ENCODE peak calls at places on chromosome 16, in four cellular contexts. J, V, W and E are unnamed samples.

GRCh38 chr16:72050769-72051464 is 3.4 kb upstream of the HP start:
- DNase-seq in W (no peak), V (no peak), J (no peak), E (no peak)

GRCh38 chr16:82037251-82037650 is 2.2 kb downstream of the HSD17B2 start:
- DNase-seq in W (no peak), V (no peak), J (no peak), E (no peak)

GRCh38 chr16:67562526-67562917 is at the start of gene CTCF:
- DNase-seq in W (peak; percentile 88), J (no peak), V (peak; percentile 84), E (peak; percentile 96)

GRCh38 chr16:8851761-8852403 is 16.9 kb downstream of the CARHSP1 start:
- DNase-seq in W (no peak), V (no peak), J (no peak), E (no peak)

GRCh38 chr16:81519298-81520150 is 74.9 kb downstream of the CMIP start:
- DNase-seq in W (no peak), J (no peak), V (no peak), E (no peak)

GRCh38 chr16:11151156-11151904 is 104.7 kb downstream of the SOCS1 start:
- DNase-seq in W (no peak), J (no peak), V (no peak), E (no peak)

GRCh38 chr16:4461250-4462085 is 13.0 kb downstream of the NMRAL1 start:
- DNase-seq in W (peak; percentile 71), V (no peak), J (no peak), E (peak; percentile 83)

GRCh38 chr16:52002021-52002420 is 544.9 kb downstream of the TOX3 start:
- DNase-seq in J (no peak), V (no peak), W (no peak), E (no peak)

GRCh38 chr16:7167651-7168050 is 165.0 kb upstream of the RBFOX1 start:
- DNase-seq in V (no peak), W (no peak), J (no peak), E (no peak)

GRCh38 chr16:72952404-72953301 is 95.3 kb downstream of the ZFHX3 start:
- DNase-seq in J (no peak), W (no peak), V (no peak), E (no peak)

GRCh38 chr16:9860876-9861275 is 321.4 kb downstream of the GRIN2A start:
- DNase-seq in W (no peak), J (no peak), V (no peak), E (no peak)

GRCh38 chr16:20774703-20775362 is 11.0 kb downstream of the ACSM3 start:
- DNase-seq in V (peak; percentile 37), J (peak; percentile 34), W (peak; percentile 89), E (peak; percentile 59)

GRCh38 chr16:9489823-9490467 is 398.5 kb downstream of the HAPSTR1 start:
- DNase-seq in V (peak; percentile 66), W (no peak), J (no peak), E (no peak)

GRCh38 chr16:4214215-4214621 is 27.7 kb downstream of the SRL start:
- DNase-seq in J (no peak), V (no peak), W (no peak), E (no peak)

GRCh38 chr16:86783626-86784266 is 205.4 kb downstream of the FOXL1 start:
- DNase-seq in J (no peak), W (no peak), V (no peak), E (no peak)

GRCh38 chr16:84526794-84527485 is 22.5 kb upstream of the MEAK7 start:
- DNase-seq in V (peak; percentile 30), J (no peak), W (no peak), E (peak; percentile 67)

GRCh38 chr16:79316004-79316458 is 284.5 kb downstream of the MAF start:
- DNase-seq in J (no peak), W (no peak), V (no peak), E (no peak)

GRCh38 chr16:9092963-9093477 is 1.6 kb downstream of the HAPSTR1 start:
- DNase-seq in W (peak; percentile 69), J (no peak), V (no peak), E (peak; percentile 33)

GRCh38 chr16:2856061-2856670 is 1.8 kb downstream of the PRSS22 start:
- DNase-seq in J (no peak), V (no peak), W (peak; percentile 74), E (peak; percentile 90)

GRCh38 chr16:2856686-2857450 is 1.1 kb downstream of the PRSS22 start:
- DNase-seq in V (no peak), J (no peak), W (no peak), E (no peak)

GRCh38 chr16:2855536-2855935 is 2.4 kb downstream of the PRSS22 start:
- DNase-seq in V (no peak), J (no peak), W (no peak), E (peak; percentile 34)

GRCh38 chr16:2858245-2859025 is 465 bp upstream of the PRSS22 start:
- DNase-seq in V (no peak), J (no peak), W (peak; percentile 41), E (peak; percentile 79)

DNA sequence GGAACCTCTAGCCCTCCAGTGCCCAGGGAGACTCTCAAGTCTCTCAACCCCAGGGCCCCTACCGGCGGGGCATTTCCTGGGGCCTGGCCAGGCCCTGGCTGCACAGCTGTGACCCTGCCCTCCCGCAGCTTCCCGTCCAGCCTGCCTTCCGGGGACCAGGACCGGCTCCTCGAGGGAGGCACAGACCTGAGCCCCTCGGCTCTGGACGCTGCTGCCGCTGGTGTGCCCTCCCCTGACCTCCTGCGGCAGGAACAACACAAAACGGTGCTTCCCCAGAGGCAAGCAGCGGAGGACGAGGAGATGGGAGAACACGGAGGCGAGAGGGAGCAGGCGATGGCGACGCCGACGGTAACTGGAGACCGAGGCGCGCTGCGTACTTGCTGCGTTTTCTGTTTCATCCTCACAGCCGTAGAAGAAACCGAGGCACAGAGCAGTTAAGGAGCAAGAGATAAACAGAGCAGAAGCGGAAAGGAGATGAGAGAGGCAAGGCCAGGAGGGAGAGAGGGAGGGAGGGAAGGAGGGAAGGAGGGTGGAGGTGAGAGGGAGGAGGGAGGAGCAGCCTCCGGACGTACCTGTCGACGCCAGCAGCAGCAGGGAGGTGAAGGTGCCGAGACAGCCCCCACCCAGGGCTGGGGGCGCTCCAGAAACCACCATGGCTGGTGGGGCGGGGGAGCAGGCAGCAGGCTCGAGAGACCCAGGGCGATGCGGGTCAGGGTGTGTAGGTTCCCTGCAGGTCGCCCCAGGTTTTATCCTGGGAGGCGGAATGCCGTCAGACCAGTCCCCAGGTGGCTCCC is at the start of gene PRSS22:
- DNase-seq in J (no peak), V (no peak), W (peak; percentile 45), E (peak; percentile 82)
- H3K4me3 ChIP-seq in J (no peak within 1 kb of the TSS), V (no peak within 1 kb of the TSS), W (no peak within 1 kb of the TSS), E (peak within 1 kb of the TSS; percentile 47)

DNA sequence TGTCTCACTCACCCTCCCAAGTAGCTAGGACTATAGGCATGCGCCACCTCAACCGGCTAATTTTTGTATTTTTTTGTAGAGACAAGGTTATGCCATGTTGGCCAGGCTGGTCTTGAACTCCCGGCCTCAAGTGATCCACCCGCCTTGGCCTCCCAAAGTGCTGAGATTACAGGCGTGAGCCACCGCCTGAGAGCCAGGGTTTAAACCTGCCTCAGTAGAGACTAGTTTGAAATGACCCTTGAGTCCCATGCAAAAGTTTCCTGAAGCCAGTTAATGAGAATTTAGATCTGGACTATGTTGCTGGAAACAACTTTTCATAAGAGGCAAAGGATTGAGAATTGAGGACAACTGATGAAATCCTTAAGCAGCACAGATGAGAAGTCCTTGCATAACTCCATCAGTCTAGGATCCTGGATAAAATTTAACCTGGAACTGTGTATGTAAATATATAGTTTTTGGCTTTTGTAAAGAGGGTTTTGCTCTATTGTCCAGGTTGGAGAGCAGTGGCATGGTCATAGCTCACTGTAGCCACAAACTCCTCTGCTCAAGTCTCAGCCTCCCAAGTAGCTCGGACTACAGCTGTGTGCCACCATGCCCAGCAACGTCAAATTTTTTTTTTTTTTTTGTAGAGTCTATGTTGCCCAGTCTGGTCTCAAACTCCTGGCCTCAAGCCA is 43.2 kb downstream of the CYB5B start:
- DNase-seq in V (no peak), J (no peak), W (no peak), E (no peak)
- H3K36me3 ChIP-seq in V (peaks cover 14% of the 10 kb centered on the region), J (no peaks in the 10 kb centered on the region), W (peaks cover 20% of the 10 kb centered on the region), E (no peaks in the 10 kb centered on the region)

GRCh38 chr16:58485184-58485887 is 14.6 kb upstream of the NDRG4 start:
- DNase-seq in W (no peak), V (no peak), J (no peak), E (no peak)

GRCh38 chr16:58492066-58492465 is 7.9 kb upstream of the NDRG4 start:
- DNase-seq in W (no peak), J (no peak), V (no peak), E (no peak)

GRCh38 chr16:58490100-58490499 is 9.8 kb upstream of the NDRG4 start:
- DNase-seq in V (no peak), W (no peak), J (no peak), E (no peak)

GRCh38 chr16:58488531-58488930 is 11.4 kb upstream of the NDRG4 start:
- DNase-seq in V (no peak), J (no peak), W (no peak), E (no peak)

DNA sequence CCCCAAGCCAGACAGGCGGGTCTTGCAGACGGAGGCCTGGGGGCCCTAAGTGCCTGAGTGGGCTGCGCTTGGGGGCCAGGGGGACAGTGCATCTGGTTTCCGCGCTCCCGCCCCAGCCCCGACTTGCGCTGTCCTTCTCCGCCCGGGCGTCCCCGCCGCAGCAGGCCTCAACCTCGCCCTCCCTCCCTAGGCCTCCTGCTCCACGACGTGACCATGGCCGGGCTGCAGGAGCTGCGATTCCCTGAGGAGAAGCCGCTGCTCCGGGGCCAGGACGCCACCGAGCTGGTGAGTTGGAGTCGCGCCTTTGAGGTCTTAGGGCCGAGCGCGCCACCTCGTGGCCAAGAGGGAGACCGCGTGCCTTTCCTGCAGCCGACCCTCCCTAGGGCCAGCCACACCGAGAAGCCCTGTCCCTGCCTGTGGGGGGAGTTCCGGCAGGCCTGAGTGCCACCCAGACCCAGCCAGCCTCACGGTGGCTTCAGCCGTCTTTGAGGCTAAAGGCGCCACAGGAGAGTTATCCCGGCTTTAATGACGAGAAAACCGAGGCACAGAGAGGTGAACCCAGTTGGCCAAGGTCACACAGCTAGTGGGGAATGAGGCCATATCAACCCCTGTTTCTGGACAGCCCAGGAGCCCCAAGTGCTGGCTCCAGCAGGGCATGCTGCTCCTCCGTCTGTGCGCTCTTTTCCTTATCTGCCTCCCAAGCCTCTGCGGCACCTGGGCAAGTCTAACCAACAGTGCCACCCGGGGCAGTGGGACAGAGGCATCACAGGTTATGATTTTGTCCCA is 12.2 kb upstream of the NDRG4 start:
- DNase-seq in V (peak; percentile 88), W (peak; percentile 92), J (peak; percentile 71), E (peak; percentile 97)
- H3K4me3 ChIP-seq in V (peak overlapping the region; percentile 47), W (no peak overlapping the region), J (no peak overlapping the region), E (peak overlapping the region; percentile 4)

GRCh38 chr16:30977502-30977901 is 7.5 kb upstream of the HSD3B7 start:
- DNase-seq in J (no peak), V (no peak), W (peak; percentile 66), E (peak; percentile 90)

GRCh38 chr16:30980959-30981358 is 4.0 kb upstream of the HSD3B7 start:
- DNase-seq in W (no peak), J (no peak), V (no peak), E (no peak)

GRCh38 chr16:30980434-30980833 is 4.6 kb upstream of the HSD3B7 start:
- DNase-seq in J (no peak), V (no peak), W (no peak), E (no peak)

GRCh38 chr16:30980068-30980371 is 5.0 kb upstream of the HSD3B7 start:
- DNase-seq in V (no peak), W (no peak), J (no peak), E (no peak)

GRCh38 chr16:30979170-30980067 is 5.6 kb upstream of the HSD3B7 start:
- DNase-seq in V (no peak), W (no peak), J (no peak), E (peak; percentile 85)
- H3K36me3 ChIP-seq in V (peaks cover 91% of the 10 kb centered on the region), W (peaks cover 3% of the 10 kb centered on the region), J (peaks cover 39% of the 10 kb centered on the region), E (peaks cover 14% of the 10 kb centered on the region)